ENCODE peak calls at places on chromosomes 1 and 21, in six cellular contexts. W, M, P, Q, A and H are unnamed samples.

GRCh38 chr21:28834335-28835238 is 158.1 kb downstream of the LTN1 start:
- DNase-seq in M (no peak), W (no peak), A (no peak), Q (no peak), P (no peak), H (no peak)

GRCh38 chr1:244963231-244963826 is 99.0 kb upstream of the HNRNPU start:
- DNase-seq in Q (no peak), M (no peak), A (peak; percentile 34), P (no peak), W (no peak), H (no peak)

GRCh38 chr1:156623946-156624813 is 5.0 kb downstream of the HAPLN2 start:
- DNase-seq in P (peak; percentile 60), A (peak; percentile 59), Q (peak; percentile 5), W (peak; percentile 87), M (no peak), H (no peak)

GRCh38 chr21:46459356-46460112 is 843 bp downstream of the DIP2A start:
- DNase-seq in P (peak; percentile 58), A (peak; percentile 53), M (peak; percentile 7), Q (peak; percentile 2), W (no peak), H (no peak)

GRCh38 chr21:38661296-38662223 is 144.2 kb upstream of the ETS2 start:
- DNase-seq in A (peak; percentile 49), M (no peak), Q (no peak), W (peak; percentile 67), P (peak; percentile 49), H (no peak)

GRCh38 chr1:192311281-192311680 is 5.5 kb upstream of the RGS21 start:
- DNase-seq in A (peak; percentile 82), M (no peak), W (no peak), Q (no peak), P (no peak), H (no peak)

GRCh38 chr1:180566048-180566447 is 7.3 kb downstream of the OVAAL start:
- DNase-seq in P (no peak), M (no peak), Q (no peak), A (no peak), W (no peak), H (no peak)

GRCh38 chr1:233085566-233085965 is 135.2 kb downstream of the NTPCR start:
- DNase-seq in A (no peak), M (no peak), Q (no peak), P (no peak), W (no peak), H (no peak)

GRCh38 chr1:152440635-152441471 is 26.8 kb upstream of the CRNN start:
- DNase-seq in M (peak; percentile 26), Q (peak; percentile 52), P (peak; percentile 71), A (peak; percentile 83), W (peak; percentile 66), H (peak; percentile 34)

GRCh38 chr1:151282883-151283725 is 1.0 kb downstream of the ZNF687 start:
- DNase-seq in Q (peak; percentile 25), M (peak; percentile 32), A (peak; percentile 15), P (peak; percentile 41), W (peak; percentile 75), H (no peak)

GRCh38 chr1:905071-905749 is 18.5 kb upstream of the SAMD11 start:
- DNase-seq in A (peak; percentile 53), P (peak; percentile 81), M (no peak), Q (no peak), W (peak; percentile 78), H (no peak)

GRCh38 chr21:29311802-29312201 is 13.1 kb downstream of the BACH1 start:
- DNase-seq in Q (no peak), W (no peak), P (no peak), A (no peak), M (no peak), H (no peak)

GRCh38 chr1:10685851-10686403 is 110.5 kb downstream of the CASZ1 start:
- DNase-seq in P (no peak), W (no peak), M (no peak), A (peak; percentile 74), Q (no peak), H (no peak)

GRCh38 chr1:238658766-238659165 is 727.6 kb upstream of the CHRM3 start:
- DNase-seq in A (peak; percentile 81), P (no peak), W (no peak), M (no peak), Q (no peak), H (no peak)

GRCh38 chr1:94247146-94248094 is 10.0 kb upstream of the ARHGAP29 start:
- DNase-seq in A (peak; percentile 80), Q (no peak), P (peak; percentile 84), M (no peak), W (peak; percentile 96), H (no peak)

GRCh38 chr1:81115422-81115821 is 685.3 kb upstream of the ADGRL2 start:
- DNase-seq in Q (no peak), W (no peak), M (no peak), P (no peak), A (no peak), H (no peak)

GRCh38 chr1:218345673-218346390 is 696 bp downstream of the TGFB2 start:
- DNase-seq in M (no peak), A (peak; percentile 89), W (peak; percentile 89), P (peak; percentile 78), Q (no peak), H (no peak)

GRCh38 chr1:26411624-26412074 is 1.0 kb downstream of the LIN28A start:
- DNase-seq in A (no peak), P (no peak), W (no peak), M (no peak), Q (no peak), H (no peak)

GRCh38 chr1:26910343-26911160 is 3.2 kb downstream of the NR0B2 start:
- DNase-seq in P (no peak), M (no peak), A (no peak), W (no peak), Q (no peak), H (no peak)

GRCh38 chr1:21669287-21670058 is at the start of gene RAP1GAP:
- DNase-seq in A (no peak), M (no peak), Q (no peak), P (no peak), W (peak; percentile 86), H (peak; percentile 17)

GRCh38 chr21:45074818-45075605 is 632 bp downstream of the ADARB1 start:
- DNase-seq in P (peak; percentile 33), M (peak; percentile 11), W (peak; percentile 82), Q (no peak), A (peak; percentile 34), H (no peak)

GRCh38 chr1:199018471-199019135 is 379.8 kb downstream of the PTPRC start:
- DNase-seq in A (no peak), M (no peak), W (no peak), Q (no peak), P (no peak), H (no peak)

GRCh38 chr1:158362941-158363340 is 9.2 kb downstream of the CD1E start:
- DNase-seq in Q (no peak), P (no peak), M (no peak), W (no peak), A (no peak), H (no peak)

GRCh38 chr1:113321761-113322387 is 68.4 kb upstream of the MAGI3 start:
- DNase-seq in Q (no peak), A (peak; percentile 22), P (no peak), W (no peak), M (no peak), H (no peak)

GRCh38 chr1:200873671-200874397 is 1.1 kb downstream of the GPR25 start:
- DNase-seq in Q (no peak), P (no peak), M (no peak), A (peak; percentile 10), W (no peak), H (no peak)

GRCh38 chr1:53511323-53511932 is 52.2 kb downstream of the DMRTB1 start:
- DNase-seq in Q (no peak), P (no peak), M (no peak), A (no peak), W (peak; percentile 91), H (no peak)

DNA sequence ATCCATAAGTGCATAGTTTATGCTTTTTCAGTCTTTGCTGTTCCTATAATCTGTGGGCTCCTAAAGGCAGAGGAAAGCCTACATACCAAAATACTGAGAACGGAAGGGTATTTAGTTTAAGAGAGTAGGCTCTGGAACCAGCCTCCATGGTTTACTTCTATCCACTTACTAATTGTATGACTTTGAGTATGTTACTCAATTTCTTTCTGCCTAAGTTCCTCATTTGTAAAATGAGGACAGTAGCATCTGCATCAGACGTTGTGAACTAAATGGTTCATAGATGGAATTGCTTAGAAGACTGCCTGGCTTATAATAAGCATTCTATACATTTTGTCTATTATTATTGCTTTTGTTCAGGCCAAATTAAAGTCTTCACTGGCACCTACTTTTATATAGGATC is 111.0 kb downstream of the NTNG1 start:
- DNase-seq in M (no peak), A (no peak), W (no peak), Q (no peak), P (no peak), H (no peak)
- H3K4me1 ChIP-seq in M (no peaks in the 10 kb centered on the region), A (no peaks in the 10 kb centered on the region), W (no peaks in the 10 kb centered on the region), Q (no peaks in the 10 kb centered on the region), P (no peaks in the 10 kb centered on the region), H (no peaks in the 10 kb centered on the region)

DNA sequence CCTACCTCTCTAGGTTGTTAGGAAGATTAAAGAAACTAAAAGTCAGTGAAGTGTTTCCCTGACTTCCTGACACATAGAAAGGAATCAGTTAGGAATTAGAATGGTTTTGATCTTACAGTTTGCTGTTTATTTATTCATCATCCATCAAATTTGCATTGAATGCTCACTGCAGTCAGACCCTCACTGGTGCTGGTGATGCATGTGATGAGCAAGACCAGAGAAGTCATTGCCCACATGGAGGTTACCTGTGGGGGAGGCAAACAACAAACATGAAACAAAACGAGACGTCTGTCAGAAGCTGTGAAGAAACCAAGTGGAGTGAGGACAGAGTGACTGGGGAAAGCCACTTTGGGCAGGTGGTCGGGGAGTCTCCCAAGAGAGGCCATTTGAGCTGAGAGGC is 6.4 kb downstream of the CTPS1 start:
- DNase-seq in P (no peak), M (no peak), Q (no peak), A (no peak), W (no peak), H (no peak)
- H3K4me1 ChIP-seq in P (peaks cover 12% of the 10 kb centered on the region), M (peaks cover 11% of the 10 kb centered on the region), Q (peaks cover 17% of the 10 kb centered on the region), A (peaks cover 16% of the 10 kb centered on the region), W (peaks cover 12% of the 10 kb centered on the region), H (peaks cover 3% of the 10 kb centered on the region)

DNA sequence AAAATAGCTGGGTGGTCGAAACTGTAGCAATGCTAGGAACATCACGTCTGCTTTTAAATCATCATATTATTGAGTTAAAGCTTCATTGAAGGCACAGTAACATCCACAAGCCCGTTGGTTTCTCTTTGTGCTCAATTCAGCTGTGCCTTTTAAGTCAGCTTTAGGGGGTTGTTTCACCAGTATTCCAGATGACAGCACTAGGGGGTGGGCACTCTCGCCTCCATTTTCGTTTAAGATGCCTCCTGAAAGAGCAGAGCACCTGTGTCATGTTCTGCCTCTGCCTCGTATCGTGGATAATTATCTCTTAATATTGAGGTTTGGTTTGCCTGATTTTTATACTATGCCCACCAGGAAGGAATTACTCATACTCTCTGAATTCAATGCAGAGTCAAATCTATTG is 139.8 kb upstream of the PTBP2 start:
- DNase-seq in A (no peak), P (no peak), W (no peak), M (no peak), Q (no peak), H (no peak)
- H3K4me1 ChIP-seq in A (no peaks in the 10 kb centered on the region), P (no peaks in the 10 kb centered on the region), W (no peaks in the 10 kb centered on the region), M (no peaks in the 10 kb centered on the region), Q (no peaks in the 10 kb centered on the region), H (no peaks in the 10 kb centered on the region)

DNA sequence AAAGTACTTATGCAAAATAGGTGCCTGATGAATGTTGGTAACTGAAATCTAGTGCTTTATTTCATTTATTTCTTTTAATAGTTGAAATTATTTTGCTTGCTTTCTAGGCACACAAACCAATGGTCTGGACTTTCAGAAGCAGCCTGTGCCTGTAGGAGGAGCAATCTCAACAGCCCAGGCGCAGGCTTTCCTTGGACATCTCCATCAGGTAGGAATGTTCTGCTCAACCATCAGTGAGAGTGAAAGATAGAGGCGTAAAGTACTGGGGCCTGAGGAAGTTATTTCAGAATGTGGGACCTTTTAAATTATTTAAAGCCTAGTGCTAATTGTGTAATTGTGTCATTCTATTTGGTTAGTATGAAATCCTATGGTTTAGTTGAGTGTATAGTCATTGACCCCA is 144.7 kb downstream of the POU2F1 start:
- DNase-seq in W (no peak), M (no peak), A (no peak), P (no peak), Q (no peak), H (no peak)
- H3K4me1 ChIP-seq in W (peaks cover 2% of the 10 kb centered on the region), M (no peaks in the 10 kb centered on the region), A (no peaks in the 10 kb centered on the region), P (peaks cover 7% of the 10 kb centered on the region), Q (no peaks in the 10 kb centered on the region), H (no peaks in the 10 kb centered on the region)